ENCODE peak calls at places on chromosome 21, in six cellular contexts. One of them, this sample, is unnamed.

GRCh38 chr21:32360401-32360981 is 32.3 kb downstream of the URB1 start:
- DNase-seq in non-pigmented ciliary epithelial cell: no peak
- DNase-seq in posterior cingulate gyrus: no peak
- DNase-seq in H1: no peak
- DNase-seq in neural progenitor cell: no peak
- DNase-seq in retina: no peak
- DNase-seq in this sample: no peak

GRCh38 chr21:36790616-36791015 is 91.7 kb downstream of the SIM2 start:
- DNase-seq in non-pigmented ciliary epithelial cell: no peak
- DNase-seq in posterior cingulate gyrus: no peak
- DNase-seq in H1: no peak
- DNase-seq in neural progenitor cell: no peak
- DNase-seq in retina: peak; percentile 61
- DNase-seq in this sample: no peak

GRCh38 chr21:16117851-16118592 is 388.2 kb downstream of the USP25 start:
- DNase-seq in non-pigmented ciliary epithelial cell: peak; percentile 82
- DNase-seq in posterior cingulate gyrus: no peak
- DNase-seq in H1: no peak
- DNase-seq in neural progenitor cell: no peak
- DNase-seq in retina: no peak
- DNase-seq in this sample: no peak

GRCh38 chr21:42653492-42654061 is at the start of gene PDE9A:
- DNase-seq in non-pigmented ciliary epithelial cell: no peak
- DNase-seq in posterior cingulate gyrus: peak; percentile 24
- DNase-seq in H1: no peak
- DNase-seq in neural progenitor cell: peak; percentile 94
- DNase-seq in retina: no peak
- DNase-seq in this sample: peak; percentile 80

GRCh38 chr21:40714516-40714915 is 132.4 kb downstream of the DSCAM start:
- DNase-seq in non-pigmented ciliary epithelial cell: no peak
- DNase-seq in posterior cingulate gyrus: no peak
- DNase-seq in H1: no peak
- DNase-seq in neural progenitor cell: no peak
- DNase-seq in retina: no peak
- DNase-seq in this sample: no peak

GRCh38 chr21:39556176-39556575 is 56.6 kb upstream of the B3GALT5 start:
- DNase-seq in non-pigmented ciliary epithelial cell: no peak
- DNase-seq in posterior cingulate gyrus: no peak
- DNase-seq in H1: no peak
- DNase-seq in neural progenitor cell: peak; percentile 91
- DNase-seq in retina: peak; percentile 66
- DNase-seq in this sample: peak; percentile 73

GRCh38 chr21:43866659-43867331 is 1.8 kb downstream of the AGPAT3 start:
- DNase-seq in non-pigmented ciliary epithelial cell: no peak
- DNase-seq in posterior cingulate gyrus: no peak
- DNase-seq in H1: no peak
- DNase-seq in neural progenitor cell: no peak
- DNase-seq in retina: no peak
- DNase-seq in this sample: no peak

GRCh38 chr21:26736449-26736848 is 108.8 kb downstream of the ADAMTS1 start:
- DNase-seq in non-pigmented ciliary epithelial cell: no peak
- DNase-seq in posterior cingulate gyrus: no peak
- DNase-seq in H1: no peak
- DNase-seq in neural progenitor cell: no peak
- DNase-seq in retina: no peak
- DNase-seq in this sample: no peak

GRCh38 chr21:26506951-26507350 is 66.1 kb downstream of the CYYR1 start:
- DNase-seq in non-pigmented ciliary epithelial cell: peak; percentile 14
- DNase-seq in posterior cingulate gyrus: no peak
- DNase-seq in H1: no peak
- DNase-seq in neural progenitor cell: no peak
- DNase-seq in retina: no peak
- DNase-seq in this sample: no peak

GRCh38 chr21:29390778-29391177 is 92.1 kb downstream of the BACH1 start:
- DNase-seq in non-pigmented ciliary epithelial cell: no peak
- DNase-seq in posterior cingulate gyrus: no peak
- DNase-seq in H1: no peak
- DNase-seq in neural progenitor cell: no peak
- DNase-seq in retina: no peak
- DNase-seq in this sample: no peak

GRCh38 chr21:38234395-38235142 is 22.2 kb upstream of the KCNJ15 start:
- DNase-seq in non-pigmented ciliary epithelial cell: no peak
- DNase-seq in posterior cingulate gyrus: no peak
- DNase-seq in H1: no peak
- DNase-seq in neural progenitor cell: no peak
- DNase-seq in retina: no peak
- DNase-seq in this sample: no peak

GRCh38 chr21:28344985-28345384 is 647.7 kb downstream of the LTN1 start:
- DNase-seq in non-pigmented ciliary epithelial cell: no peak
- DNase-seq in posterior cingulate gyrus: no peak
- DNase-seq in H1: no peak
- DNase-seq in neural progenitor cell: no peak
- DNase-seq in retina: no peak
- DNase-seq in this sample: no peak

GRCh38 chr21:45306832-45307571 is 19.3 kb upstream of the POFUT2 start:
- DNase-seq in non-pigmented ciliary epithelial cell: no peak
- DNase-seq in posterior cingulate gyrus: peak; percentile 87
- DNase-seq in H1: no peak
- DNase-seq in neural progenitor cell: peak; percentile 73
- DNase-seq in retina: peak; percentile 92
- DNase-seq in this sample: no peak

GRCh38 chr21:36260030-36260787 is 59.8 kb upstream of the MORC3 start:
- DNase-seq in non-pigmented ciliary epithelial cell: no peak
- DNase-seq in posterior cingulate gyrus: no peak
- DNase-seq in H1: no peak
- DNase-seq in neural progenitor cell: peak; percentile 37
- DNase-seq in retina: peak; percentile 35
- DNase-seq in this sample: peak; percentile 84

GRCh38 chr21:38881041-38881570 is 75.4 kb downstream of the ETS2 start:
- DNase-seq in non-pigmented ciliary epithelial cell: no peak
- DNase-seq in posterior cingulate gyrus: no peak
- DNase-seq in H1: no peak
- DNase-seq in neural progenitor cell: no peak
- DNase-seq in retina: no peak
- DNase-seq in this sample: no peak

GRCh38 chr21:41995577-41995976 is 14.6 kb downstream of the ZBTB21 start:
- DNase-seq in non-pigmented ciliary epithelial cell: no peak
- DNase-seq in posterior cingulate gyrus: no peak
- DNase-seq in H1: no peak
- DNase-seq in neural progenitor cell: no peak
- DNase-seq in retina: no peak
- DNase-seq in this sample: no peak

GRCh38 chr21:45335761-45336534 is 48.3 kb upstream of the POFUT2 start:
- DNase-seq in non-pigmented ciliary epithelial cell: no peak
- DNase-seq in posterior cingulate gyrus: no peak
- DNase-seq in H1: no peak
- DNase-seq in neural progenitor cell: no peak
- DNase-seq in retina: no peak
- DNase-seq in this sample: no peak

GRCh38 chr21:22145555-22145954 is 1147.3 kb downstream of the NCAM2 start:
- DNase-seq in non-pigmented ciliary epithelial cell: no peak
- DNase-seq in posterior cingulate gyrus: no peak
- DNase-seq in H1: no peak
- DNase-seq in neural progenitor cell: no peak
- DNase-seq in retina: no peak
- DNase-seq in this sample: no peak

GRCh38 chr21:45301521-45302081 is 13.9 kb upstream of the POFUT2 start:
- DNase-seq in non-pigmented ciliary epithelial cell: no peak
- DNase-seq in posterior cingulate gyrus: peak; percentile 20
- DNase-seq in H1: no peak
- DNase-seq in neural progenitor cell: no peak
- DNase-seq in retina: no peak
- DNase-seq in this sample: no peak

GRCh38 chr21:31845151-31845550 is 27.7 kb upstream of the HUNK start:
- DNase-seq in non-pigmented ciliary epithelial cell: no peak
- DNase-seq in posterior cingulate gyrus: no peak
- DNase-seq in H1: no peak
- DNase-seq in neural progenitor cell: no peak
- DNase-seq in retina: no peak
- DNase-seq in this sample: peak; percentile 47

GRCh38 chr21:46096596-46096981 is 1.3 kb upstream of the COL6A2 start:
- DNase-seq in non-pigmented ciliary epithelial cell: no peak
- DNase-seq in posterior cingulate gyrus: no peak
- DNase-seq in H1: no peak
- DNase-seq in neural progenitor cell: no peak
- DNase-seq in retina: no peak
- DNase-seq in this sample: no peak

GRCh38 chr21:44582055-44582454 is 1.7 kb upstream of the KRTAP10-5 start:
- DNase-seq in non-pigmented ciliary epithelial cell: no peak
- DNase-seq in posterior cingulate gyrus: no peak
- DNase-seq in H1: no peak
- DNase-seq in neural progenitor cell: no peak
- DNase-seq in retina: no peak
- DNase-seq in this sample: no peak

GRCh38 chr21:46667735-46668380 is 32.4 kb downstream of the PRMT2 start:
- DNase-seq in non-pigmented ciliary epithelial cell: no peak
- DNase-seq in posterior cingulate gyrus: no peak
- DNase-seq in H1: no peak
- DNase-seq in neural progenitor cell: peak; percentile 79
- DNase-seq in retina: peak; percentile 70
- DNase-seq in this sample: peak; percentile 69

This sample was measured in GM23338.